ENCODE peak calls at places on chromosomes 16 and 17, in eight cellular contexts. One of them, this sample, is unnamed.

GRCh38 chr17:45902892-45903346 is 8.6 kb downstream of the MAPT start:
- DNase-seq in AG10803: no peak
- DNase-seq in NCI-H1092: peak; percentile 80
- DNase-seq in 8988T: no peak
- DNase-seq in NCI-H774: peak; percentile 82
- DNase-seq in uterus: no peak
- DNase-seq in skeletal muscle cell: no peak
- DNase-seq in aorta: no peak
- DNase-seq in this sample: no peak

GRCh38 chr16:66495440-66495839 is 54.5 kb downstream of the TK2 start:
- DNase-seq in NCI-H774: no peak
- DNase-seq in skeletal muscle cell: no peak
- DNase-seq in aorta: no peak
- DNase-seq in AG10803: no peak
- DNase-seq in 8988T: no peak
- DNase-seq in NCI-H1092: no peak
- DNase-seq in uterus: peak; percentile 0
- DNase-seq in this sample: no peak

GRCh38 chr17:3843935-3844516 is 2.0 kb downstream of the NCBP3 start:
- DNase-seq in NCI-H1092: no peak
- DNase-seq in 8988T: peak; percentile 58
- DNase-seq in NCI-H774: no peak
- DNase-seq in AG10803: peak; percentile 24
- DNase-seq in uterus: no peak
- DNase-seq in skeletal muscle cell: no peak
- DNase-seq in aorta: no peak
- DNase-seq in this sample: no peak

GRCh38 chr16:9970796-9971195 is 211.4 kb downstream of the GRIN2A start:
- DNase-seq in uterus: no peak
- DNase-seq in aorta: no peak
- DNase-seq in 8988T: no peak
- DNase-seq in NCI-H774: no peak
- DNase-seq in skeletal muscle cell: no peak
- DNase-seq in NCI-H1092: no peak
- DNase-seq in AG10803: no peak
- DNase-seq in this sample: no peak

GRCh38 chr17:77325826-77326581 is 185.2 kb downstream of the SEC14L1 start:
- DNase-seq in NCI-H774: no peak
- DNase-seq in 8988T: no peak
- DNase-seq in NCI-H1092: no peak
- DNase-seq in uterus: no peak
- DNase-seq in AG10803: peak; percentile 29
- DNase-seq in skeletal muscle cell: no peak
- DNase-seq in aorta: no peak
- DNase-seq in this sample: no peak

GRCh38 chr17:34613064-34614019 is 34.0 kb downstream of the TMEM132E start:
- DNase-seq in AG10803: no peak
- DNase-seq in 8988T: no peak
- DNase-seq in aorta: no peak
- DNase-seq in skeletal muscle cell: no peak
- DNase-seq in uterus: peak; percentile 34
- DNase-seq in NCI-H774: no peak
- DNase-seq in NCI-H1092: peak; percentile 55
- DNase-seq in this sample: no peak

GRCh38 chr16:48384305-48384981 is 770 bp downstream of the SIAH1 start:
- DNase-seq in uterus: peak; percentile 51
- DNase-seq in NCI-H1092: peak; percentile 31
- DNase-seq in 8988T: peak; percentile 83
- DNase-seq in skeletal muscle cell: no peak
- DNase-seq in aorta: peak; percentile 81
- DNase-seq in AG10803: peak; percentile 46
- DNase-seq in NCI-H774: peak; percentile 20
- DNase-seq in this sample: peak; percentile 87

GRCh38 chr16:13956635-13957196 is 36.8 kb downstream of the ERCC4 start:
- DNase-seq in uterus: no peak
- DNase-seq in NCI-H774: no peak
- DNase-seq in skeletal muscle cell: no peak
- DNase-seq in aorta: no peak
- DNase-seq in 8988T: no peak
- DNase-seq in AG10803: no peak
- DNase-seq in NCI-H1092: no peak
- DNase-seq in this sample: no peak

GRCh38 chr17:64401244-64401860 is 10.7 kb upstream of the PECAM1 start:
- DNase-seq in AG10803: no peak
- DNase-seq in 8988T: no peak
- DNase-seq in NCI-H1092: no peak
- DNase-seq in aorta: no peak
- DNase-seq in skeletal muscle cell: no peak
- DNase-seq in NCI-H774: no peak
- DNase-seq in uterus: no peak
- DNase-seq in this sample: no peak

GRCh38 chr17:39929657-39930407 is 2.3 kb downstream of the LRRC3C start:
- DNase-seq in 8988T: no peak
- DNase-seq in skeletal muscle cell: peak; percentile 25
- DNase-seq in aorta: no peak
- DNase-seq in NCI-H774: no peak
- DNase-seq in AG10803: peak; percentile 92
- DNase-seq in NCI-H1092: no peak
- DNase-seq in uterus: no peak
- DNase-seq in this sample: no peak

GRCh38 chr17:51256101-51256500 is 3.7 kb downstream of the MBTD1 start:
- DNase-seq in uterus: no peak
- DNase-seq in aorta: no peak
- DNase-seq in NCI-H1092: no peak
- DNase-seq in AG10803: no peak
- DNase-seq in skeletal muscle cell: no peak
- DNase-seq in 8988T: no peak
- DNase-seq in NCI-H774: no peak
- DNase-seq in this sample: no peak

GRCh38 chr16:11315499-11315898 is 29.8 kb upstream of the RMI2 start:
- DNase-seq in 8988T: peak; percentile 38
- DNase-seq in AG10803: no peak
- DNase-seq in NCI-H774: no peak
- DNase-seq in NCI-H1092: no peak
- DNase-seq in uterus: no peak
- DNase-seq in skeletal muscle cell: no peak
- DNase-seq in aorta: no peak
- DNase-seq in this sample: no peak

GRCh38 chr17:76174072-76174471 is 33.0 kb upstream of the FOXJ1 start:
- DNase-seq in aorta: no peak
- DNase-seq in NCI-H774: peak; percentile 66
- DNase-seq in 8988T: no peak
- DNase-seq in skeletal muscle cell: no peak
- DNase-seq in uterus: no peak
- DNase-seq in NCI-H1092: no peak
- DNase-seq in AG10803: no peak
- DNase-seq in this sample: no peak

GRCh38 chr17:2723505-2723996 is 12.0 kb upstream of the CLUH start:
- DNase-seq in 8988T: no peak
- DNase-seq in NCI-H1092: no peak
- DNase-seq in NCI-H774: no peak
- DNase-seq in AG10803: no peak
- DNase-seq in skeletal muscle cell: no peak
- DNase-seq in uterus: no peak
- DNase-seq in aorta: no peak
- DNase-seq in this sample: peak; percentile 51

GRCh38 chr16:3780570-3780969 is 63.2 kb upstream of the TRAP1 start:
- DNase-seq in uterus: no peak
- DNase-seq in aorta: no peak
- DNase-seq in NCI-H774: no peak
- DNase-seq in skeletal muscle cell: no peak
- DNase-seq in AG10803: peak; percentile 10
- DNase-seq in NCI-H1092: no peak
- DNase-seq in 8988T: no peak
- DNase-seq in this sample: no peak

GRCh38 chr16:3652373-3653037 is 2.0 kb upstream of the DNASE1 start:
- DNase-seq in aorta: no peak
- DNase-seq in NCI-H1092: no peak
- DNase-seq in NCI-H774: no peak
- DNase-seq in uterus: no peak
- DNase-seq in skeletal muscle cell: no peak
- DNase-seq in AG10803: no peak
- DNase-seq in 8988T: no peak
- DNase-seq in this sample: no peak

GRCh38 chr17:27529230-27529796 is 73.1 kb downstream of the KSR1 start:
- DNase-seq in skeletal muscle cell: no peak
- DNase-seq in uterus: no peak
- DNase-seq in NCI-H1092: no peak
- DNase-seq in AG10803: no peak
- DNase-seq in 8988T: no peak
- DNase-seq in aorta: no peak
- DNase-seq in NCI-H774: peak; percentile 15
- DNase-seq in this sample: no peak

GRCh38 chr17:17143501-17143900 is 62.6 kb downstream of the PLD6 start:
- DNase-seq in 8988T: no peak
- DNase-seq in skeletal muscle cell: no peak
- DNase-seq in NCI-H1092: no peak
- DNase-seq in NCI-H774: no peak
- DNase-seq in aorta: no peak
- DNase-seq in AG10803: no peak
- DNase-seq in uterus: no peak
- DNase-seq in this sample: no peak

GRCh38 chr16:73563709-73564108 is 515.8 kb upstream of the ZFHX3 start:
- DNase-seq in NCI-H1092: no peak
- DNase-seq in 8988T: no peak
- DNase-seq in NCI-H774: no peak
- DNase-seq in skeletal muscle cell: no peak
- DNase-seq in aorta: no peak
- DNase-seq in uterus: no peak
- DNase-seq in AG10803: no peak
- DNase-seq in this sample: no peak

GRCh38 chr17:48107137-48108055 is at the start of gene SNX11:
- DNase-seq in AG10803: peak; percentile 70
- DNase-seq in NCI-H1092: peak; percentile 78
- DNase-seq in skeletal muscle cell: peak; percentile 45
- DNase-seq in 8988T: peak; percentile 84
- DNase-seq in uterus: peak; percentile 84
- DNase-seq in NCI-H774: peak; percentile 97
- DNase-seq in aorta: peak; percentile 93
- DNase-seq in this sample: peak; percentile 96

GRCh38 chr17:42146911-42147607 is 7.7 kb downstream of the RAB5C start:
- DNase-seq in uterus: no peak
- DNase-seq in skeletal muscle cell: no peak
- DNase-seq in AG10803: no peak
- DNase-seq in NCI-H1092: no peak
- DNase-seq in aorta: no peak
- DNase-seq in 8988T: no peak
- DNase-seq in NCI-H774: no peak
- DNase-seq in this sample: no peak

GRCh38 chr17:40224707-40225092 is 5.6 kb downstream of the WIPF2 start:
- DNase-seq in skeletal muscle cell: no peak
- DNase-seq in AG10803: peak; percentile 80
- DNase-seq in aorta: peak; percentile 55
- DNase-seq in NCI-H774: no peak
- DNase-seq in NCI-H1092: no peak
- DNase-seq in uterus: no peak
- DNase-seq in 8988T: no peak
- DNase-seq in this sample: no peak

GRCh38 chr17:42153919-42154491 is 784 bp downstream of the RAB5C start:
- DNase-seq in NCI-H1092: no peak
- DNase-seq in skeletal muscle cell: no peak
- DNase-seq in 8988T: no peak
- DNase-seq in AG10803: peak; percentile 43
- DNase-seq in uterus: no peak
- DNase-seq in aorta: no peak
- DNase-seq in NCI-H774: no peak
- DNase-seq in this sample: no peak

GRCh38 chr17:58997756-58998553 is 108.7 kb downstream of the TRIM37 start:
- DNase-seq in NCI-H774: no peak
- DNase-seq in AG10803: no peak
- DNase-seq in skeletal muscle cell: no peak
- DNase-seq in 8988T: no peak
- DNase-seq in aorta: no peak
- DNase-seq in NCI-H1092: no peak
- DNase-seq in uterus: no peak
- DNase-seq in this sample: no peak

GRCh38 chr17:81349397-81350319 is 45.6 kb upstream of the BAHCC1 start:
- DNase-seq in NCI-H1092: no peak
- DNase-seq in NCI-H774: no peak
- DNase-seq in AG10803: no peak
- DNase-seq in 8988T: no peak
- DNase-seq in aorta: no peak
- DNase-seq in skeletal muscle cell: peak; percentile 48
- DNase-seq in uterus: no peak
- DNase-seq in this sample: no peak

GRCh38 chr16:57601801-57602478 is 26.5 kb upstream of the ADGRG1 start:
- DNase-seq in uterus: no peak
- DNase-seq in NCI-H1092: peak; percentile 54
- DNase-seq in aorta: no peak
- DNase-seq in 8988T: no peak
- DNase-seq in AG10803: no peak
- DNase-seq in NCI-H774: peak; percentile 75
- DNase-seq in skeletal muscle cell: no peak
- DNase-seq in this sample: no peak

GRCh38 chr16:89193021-89193575 is 7.2 kb downstream of the SLC22A31 start:
- DNase-seq in aorta: peak; percentile 85
- DNase-seq in skeletal muscle cell: peak; percentile 65
- DNase-seq in NCI-H774: peak; percentile 20
- DNase-seq in AG10803: peak; percentile 93
- DNase-seq in uterus: no peak
- DNase-seq in 8988T: peak; percentile 95
- DNase-seq in NCI-H1092: no peak
- DNase-seq in this sample: peak; percentile 78

GRCh38 chr17:59423137-59423703 is 91.8 kb downstream of the YPEL2 start:
- DNase-seq in NCI-H774: no peak
- DNase-seq in aorta: peak; percentile 62
- DNase-seq in skeletal muscle cell: peak; percentile 83
- DNase-seq in uterus: peak; percentile 63
- DNase-seq in NCI-H1092: no peak
- DNase-seq in 8988T: no peak
- DNase-seq in AG10803: peak; percentile 72
- DNase-seq in this sample: peak; percentile 55

GRCh38 chr16:89233678-89234490 is 16.4 kb downstream of the ZNF778 start:
- DNase-seq in AG10803: no peak
- DNase-seq in uterus: no peak
- DNase-seq in aorta: no peak
- DNase-seq in skeletal muscle cell: no peak
- DNase-seq in 8988T: no peak
- DNase-seq in NCI-H1092: no peak
- DNase-seq in NCI-H774: no peak
- DNase-seq in this sample: no peak

GRCh38 chr17:47816111-47816735 is 5.4 kb downstream of the OSBPL7 start:
- DNase-seq in NCI-H1092: no peak
- DNase-seq in NCI-H774: no peak
- DNase-seq in aorta: peak; percentile 24
- DNase-seq in AG10803: no peak
- DNase-seq in uterus: no peak
- DNase-seq in skeletal muscle cell: no peak
- DNase-seq in 8988T: no peak
- DNase-seq in this sample: peak; percentile 52

GRCh38 chr16:2204727-2205103 is 539 bp upstream of the MLST8 start:
- DNase-seq in NCI-H1092: no peak
- DNase-seq in NCI-H774: no peak
- DNase-seq in AG10803: no peak
- DNase-seq in uterus: no peak
- DNase-seq in 8988T: no peak
- DNase-seq in skeletal muscle cell: no peak
- DNase-seq in aorta: no peak
- DNase-seq in this sample: no peak

GRCh38 chr16:73956592-73957495 is 339.8 kb upstream of the PSMD7 start:
- DNase-seq in NCI-H774: peak; percentile 38
- DNase-seq in uterus: peak; percentile 45
- DNase-seq in 8988T: peak; percentile 27
- DNase-seq in aorta: peak; percentile 61
- DNase-seq in skeletal muscle cell: peak; percentile 13
- DNase-seq in AG10803: peak; percentile 66
- DNase-seq in NCI-H1092: peak; percentile 37
- DNase-seq in this sample: peak; percentile 80

GRCh38 chr16:78742501-78743283 is 643.2 kb downstream of the WWOX start:
- DNase-seq in NCI-H1092: no peak
- DNase-seq in uterus: no peak
- DNase-seq in skeletal muscle cell: no peak
- DNase-seq in NCI-H774: no peak
- DNase-seq in 8988T: no peak
- DNase-seq in aorta: peak; percentile 82
- DNase-seq in AG10803: no peak
- DNase-seq in this sample: no peak

GRCh38 chr17:73513426-73513825 is 130.8 kb downstream of the SDK2 start:
- DNase-seq in 8988T: no peak
- DNase-seq in skeletal muscle cell: no peak
- DNase-seq in aorta: no peak
- DNase-seq in NCI-H1092: no peak
- DNase-seq in AG10803: no peak
- DNase-seq in NCI-H774: no peak
- DNase-seq in uterus: no peak
- DNase-seq in this sample: no peak

This sample was measured in right cardiac atrium.